ENCODE peak calls at places on chromosomes 5 and 9, in seven cellular contexts. F, M, X, S, Q, Z and V are unnamed samples.

GRCh38 chr9:131734165-131734610 is 5.7 kb downstream of the RAPGEF1 start:
- DNase-seq in F (peak), M (peak), X (peak), S (peak), Q (no peak), Z (no peak), V (peak)

GRCh38 chr5:82440041-82440440 is 161.9 kb upstream of the RPS23 start:
- DNase-seq in F (no peak), M (no peak), X (no peak), S (no peak), Q (no peak), Z (no peak), V (no peak)

GRCh38 chr5:124996023-124996763 is 249.8 kb upstream of the ZNF608 start:
- DNase-seq in F (no peak), M (peak), X (no peak), S (no peak), Q (no peak), Z (no peak), V (no peak)

GRCh38 chr9:125495137-125496119 is 211.6 kb downstream of the MAPKAP1 start:
- DNase-seq in F (no peak), M (peak), X (no peak), S (no peak), Q (no peak), Z (no peak), V (no peak)

GRCh38 chr5:72892846-72893245 is 63.0 kb upstream of the FCHO2 start:
- DNase-seq in F (no peak), M (no peak), X (no peak), S (no peak), Q (no peak), Z (no peak), V (no peak)

GRCh38 chr5:128538249-128539037 is 398 bp upstream of the FBN2 start:
- DNase-seq in F (no peak), M (no peak), X (no peak), S (peak), Q (no peak), Z (no peak), V (no peak)

GRCh38 chr9:95808001-95808400 is 67.5 kb upstream of the ERCC6L2 start:
- DNase-seq in F (no peak), M (peak), X (no peak), S (no peak), Q (no peak), Z (no peak), V (no peak)

GRCh38 chr5:113612060-113612496 is 98.6 kb downstream of the YTHDC2 start:
- DNase-seq in F (no peak), M (peak), X (no peak), S (no peak), Q (no peak), Z (no peak), V (peak)

GRCh38 chr5:14035859-14036440 is 91.5 kb upstream of the DNAH5 start:
- DNase-seq in F (no peak), M (peak), X (no peak), S (no peak), Q (no peak), Z (no peak), V (no peak)

GRCh38 chr5:142426129-142426641 is 101.4 kb upstream of the SPRY4 start:
- DNase-seq in F (peak), M (peak), X (peak), S (peak), Q (no peak), Z (no peak), V (peak)

GRCh38 chr9:6598249-6598725 is 47.2 kb downstream of the GLDC start:
- DNase-seq in F (peak), M (no peak), X (peak), S (no peak), Q (no peak), Z (no peak), V (no peak)

GRCh38 chr9:38141751-38142150 is 72.7 kb upstream of the SHB start:
- DNase-seq in F (no peak), M (peak), X (no peak), S (no peak), Q (no peak), Z (no peak), V (no peak)

GRCh38 chr5:1448511-1449011 is 3.3 kb upstream of the SLC6A3 start:
- DNase-seq in F (peak), M (peak), X (peak), S (peak), Q (no peak), Z (no peak), V (peak)

GRCh38 chr5:74822288-74822687 is 43.9 kb downstream of the FAM169A start:
- DNase-seq in F (no peak), M (peak), X (no peak), S (no peak), Q (no peak), Z (no peak), V (no peak)

GRCh38 chr9:78806492-78807160 is 509.7 kb downstream of the PSAT1 start:
- DNase-seq in F (no peak), M (peak), X (no peak), S (no peak), Q (no peak), Z (no peak), V (no peak)

GRCh38 chr5:77101298-77101697 is 14.2 kb upstream of the ZBED3 start:
- DNase-seq in F (no peak), M (peak), X (no peak), S (no peak), Q (no peak), Z (no peak), V (no peak)

GRCh38 chr9:136326061-136326776 is 1.1 kb upstream of the GPSM1 start:
- DNase-seq in F (no peak), M (no peak), X (no peak), S (no peak), Q (no peak), Z (peak), V (no peak)

GRCh38 chr5:139745121-139745799 is 50.3 kb upstream of the PSD2 start:
- DNase-seq in F (peak), M (peak), X (no peak), S (peak), Q (no peak), Z (no peak), V (no peak)